ENCODE peak calls at places on chromosomes 11 and 22, in six cellular contexts. C, S, N, R, T and V are unnamed samples.

GRCh38 chr11:129210831-129211181 is 18.7 kb upstream of the ARHGAP32 start:
- DNase-seq in C (no peak), S (no peak), N (no peak), R (no peak), T (no peak), V (no peak)

GRCh38 chr11:124897681-124898680 is at the start of gene ROBO4:
- DNase-seq in C (peak; percentile 12), S (peak; percentile 87), N (no peak), R (peak; percentile 22), T (no peak), V (no peak)

GRCh38 chr11:124673333-124674167 is at the start of the genes SIAE and SPA17:
- DNase-seq in C (peak; percentile 86), S (peak; percentile 96), N (peak; percentile 94), R (peak; percentile 94), T (peak; percentile 97), V (peak; percentile 99)

GRCh38 chr11:37699644-37700043 is 1101.6 kb upstream of the RAG2 start:
- DNase-seq in C (no peak), S (no peak), N (no peak), R (no peak), T (no peak), V (no peak)

GRCh38 chr11:125874556-125875124 is 12.8 kb upstream of the HYLS1 start:
- DNase-seq in C (peak; percentile 55), S (no peak), N (peak; percentile 79), R (peak; percentile 44), T (peak; percentile 65), V (no peak)

GRCh38 chr11:65003282-65003681 is 6.5 kb upstream of the BATF2 start:
- DNase-seq in C (no peak), S (no peak), N (peak; percentile 60), R (no peak), T (no peak), V (no peak)

GRCh38 chr11:27719575-27719925 is 19.3 kb upstream of the BDNF start:
- DNase-seq in C (no peak), S (no peak), N (no peak), R (no peak), T (no peak), V (no peak)

GRCh38 chr11:58567889-58568512 is 7.7 kb downstream of the LPXN start:
- DNase-seq in C (peak; percentile 77), S (peak; percentile 83), N (peak; percentile 75), R (peak; percentile 51), T (peak; percentile 58), V (no peak)

GRCh38 chr11:35102267-35102666 is 36.7 kb upstream of the CD44 start:
- DNase-seq in C (no peak), S (no peak), N (no peak), R (no peak), T (no peak), V (no peak)

GRCh38 chr11:17786824-17787525 is 52.4 kb downstream of the KCNC1 start:
- DNase-seq in C (no peak), S (no peak), N (no peak), R (peak; percentile 57), T (no peak), V (no peak)

GRCh38 chr11:106608677-106609076 is 409.6 kb downstream of the GUCY1A2 start:
- DNase-seq in C (no peak), S (no peak), N (no peak), R (no peak), T (no peak), V (no peak)

GRCh38 chr22:36220457-36220921 is 18.8 kb downstream of the APOL2 start:
- DNase-seq in C (no peak), S (no peak), N (no peak), R (no peak), T (no peak), V (no peak)

GRCh38 chr22:19970479-19971275 is 29.1 kb upstream of the TXNRD2 start:
- DNase-seq in C (peak; percentile 84), S (peak; percentile 93), N (peak; percentile 75), R (no peak), T (peak; percentile 84), V (no peak)

GRCh38 chr11:69526453-69526810 is 45.0 kb downstream of the LINC01488 start:
- DNase-seq in C (no peak), S (peak; percentile 40), N (no peak), R (no peak), T (no peak), V (no peak)

GRCh38 chr22:25833676-25834075 is 91.7 kb downstream of the MYO18B start:
- DNase-seq in C (no peak), S (no peak), N (no peak), R (no peak), T (no peak), V (no peak)

GRCh38 chr11:118530180-118530682 is 761 bp upstream of the TMEM25 start:
- DNase-seq in C (no peak), S (no peak), N (no peak), R (no peak), T (no peak), V (no peak)

GRCh38 chr22:23193882-23194281 is 13.6 kb downstream of the BCR start:
- DNase-seq in C (no peak), S (no peak), N (no peak), R (no peak), T (no peak), V (peak; percentile 57)

GRCh38 chr11:110075087-110075821 is 17.9 kb upstream of the ZC3H12C start:
- DNase-seq in C (no peak), S (no peak), N (no peak), R (no peak), T (no peak), V (no peak)

GRCh38 chr11:35981581-35981980 is 37.7 kb downstream of the LDLRAD3 start:
- DNase-seq in C (no peak), S (no peak), N (no peak), R (no peak), T (no peak), V (no peak)